ENCODE peak calls at places on chromosomes 3 and 15, in four cellular contexts. One of them, this sample, is unnamed.

GRCh38 chr3:132641837-132642538 is 17.6 kb downstream of the ACAD11 start:
- DNase-seq in HCT116: peak
- DNase-seq in HepG2: peak
- DNase-seq in K562: peak
- DNase-seq in this sample: no peak

GRCh38 chr15:36844453-36845094 is 255.8 kb downstream of the MEIS2 start:
- DNase-seq in HCT116: no peak
- DNase-seq in HepG2: peak
- DNase-seq in K562: no peak
- DNase-seq in this sample: no peak

GRCh38 chr3:185422677-185423076 is 59.7 kb downstream of the MAP3K13 start:
- DNase-seq in HCT116: no peak
- DNase-seq in HepG2: no peak
- DNase-seq in K562: no peak
- DNase-seq in this sample: no peak

GRCh38 chr3:61118830-61119229 is 132.4 kb downstream of the FHIT start:
- DNase-seq in HCT116: no peak
- DNase-seq in HepG2: no peak
- DNase-seq in K562: no peak
- DNase-seq in this sample: no peak

GRCh38 chr3:63519426-63519825 is 133.0 kb upstream of the SNTN start:
- DNase-seq in HCT116: no peak
- DNase-seq in HepG2: no peak
- DNase-seq in K562: no peak
- DNase-seq in this sample: no peak

GRCh38 chr15:72037321-72037720 is 80.6 kb downstream of the MYO9A start:
- DNase-seq in HCT116: peak
- DNase-seq in HepG2: peak
- DNase-seq in K562: no peak
- DNase-seq in this sample: peak

GRCh38 chr3:158845748-158846350 is 44.0 kb downstream of the MFSD1 start:
- DNase-seq in HCT116: peak
- DNase-seq in HepG2: peak
- DNase-seq in K562: peak
- DNase-seq in this sample: no peak

GRCh38 chr15:69758810-69759410 is 306.3 kb downstream of the RPLP1 start:
- DNase-seq in HCT116: no peak
- DNase-seq in HepG2: no peak
- DNase-seq in K562: peak
- DNase-seq in this sample: no peak

GRCh38 chr3:38354588-38355344 is 8.2 kb downstream of the XYLB start:
- DNase-seq in HCT116: no peak
- DNase-seq in HepG2: no peak
- DNase-seq in K562: peak
- DNase-seq in this sample: no peak

GRCh38 chr15:50906954-50907865 is 1.3 kb upstream of the AP4E1 start:
- DNase-seq in HCT116: no peak
- DNase-seq in HepG2: peak
- DNase-seq in K562: peak
- DNase-seq in this sample: no peak

GRCh38 chr3:65883614-65884013 is 155.1 kb downstream of the MAGI1 start:
- DNase-seq in HCT116: no peak
- DNase-seq in HepG2: peak
- DNase-seq in K562: no peak
- DNase-seq in this sample: no peak

GRCh38 chr3:47370887-47371697 is 9.7 kb upstream of the PTPN23 start:
- DNase-seq in HCT116: no peak
- DNase-seq in HepG2: no peak
- DNase-seq in K562: peak
- DNase-seq in this sample: no peak

GRCh38 chr15:86231864-86232801 is 152.5 kb downstream of the AGBL1 start:
- DNase-seq in HCT116: no peak
- DNase-seq in HepG2: peak
- DNase-seq in K562: peak
- DNase-seq in this sample: no peak

GRCh38 chr15:74781673-74782595 is at the start of gene CSK:
- DNase-seq in HCT116: no peak
- DNase-seq in HepG2: no peak
- DNase-seq in K562: peak
- DNase-seq in this sample: no peak

GRCh38 chr3:89270201-89270600 is 162.8 kb downstream of the EPHA3 start:
- DNase-seq in HCT116: no peak
- DNase-seq in HepG2: no peak
- DNase-seq in K562: no peak
- DNase-seq in this sample: no peak

GRCh38 chr15:79209116-79209515 is 73.4 kb upstream of the ANKRD34C start:
- DNase-seq in HCT116: no peak
- DNase-seq in HepG2: peak
- DNase-seq in K562: no peak
- DNase-seq in this sample: no peak

GRCh38 chr3:119580148-119580760 is 962 bp downstream of the ADPRH start:
- DNase-seq in HCT116: no peak
- DNase-seq in HepG2: no peak
- DNase-seq in K562: no peak
- DNase-seq in this sample: no peak

GRCh38 chr3:16647668-16648067 is 42.4 kb upstream of the DAZL start:
- DNase-seq in HCT116: no peak
- DNase-seq in HepG2: no peak
- DNase-seq in K562: no peak
- DNase-seq in this sample: no peak

GRCh38 chr15:33068007-33068441 is 126.5 kb downstream of the FMN1 start:
- DNase-seq in HCT116: no peak
- DNase-seq in HepG2: peak
- DNase-seq in K562: no peak
- DNase-seq in this sample: no peak

GRCh38 chr3:184338538-184338945 is 1.1 kb downstream of the FAM131A start:
- DNase-seq in HCT116: no peak
- DNase-seq in HepG2: no peak
- DNase-seq in K562: no peak
- DNase-seq in this sample: no peak

GRCh38 chr3:189195302-189195701 is 23.5 kb downstream of the TPRG1 start:
- DNase-seq in HCT116: no peak
- DNase-seq in HepG2: peak
- DNase-seq in K562: no peak
- DNase-seq in this sample: no peak
- TF ChIP-seq TCF7L2 in HCT116: no peak
- TF ChIP-seq TCF7L2 in HepG2: no peak
- TF ChIP-seq TCF7L2 in K562: no peak
- TF ChIP-seq TCF7L2 in this sample: no peak

GRCh38 chr3:14063152-14063551 is 61.5 kb downstream of the CHCHD4 start:
- DNase-seq in HCT116: no peak
- DNase-seq in HepG2: no peak
- DNase-seq in K562: no peak
- DNase-seq in this sample: no peak
- TF ChIP-seq REST in HCT116: no peak
- TF ChIP-seq REST in HepG2: no peak
- TF ChIP-seq REST in K562: no peak
- TF ChIP-seq REST in this sample: no peak

DNA sequence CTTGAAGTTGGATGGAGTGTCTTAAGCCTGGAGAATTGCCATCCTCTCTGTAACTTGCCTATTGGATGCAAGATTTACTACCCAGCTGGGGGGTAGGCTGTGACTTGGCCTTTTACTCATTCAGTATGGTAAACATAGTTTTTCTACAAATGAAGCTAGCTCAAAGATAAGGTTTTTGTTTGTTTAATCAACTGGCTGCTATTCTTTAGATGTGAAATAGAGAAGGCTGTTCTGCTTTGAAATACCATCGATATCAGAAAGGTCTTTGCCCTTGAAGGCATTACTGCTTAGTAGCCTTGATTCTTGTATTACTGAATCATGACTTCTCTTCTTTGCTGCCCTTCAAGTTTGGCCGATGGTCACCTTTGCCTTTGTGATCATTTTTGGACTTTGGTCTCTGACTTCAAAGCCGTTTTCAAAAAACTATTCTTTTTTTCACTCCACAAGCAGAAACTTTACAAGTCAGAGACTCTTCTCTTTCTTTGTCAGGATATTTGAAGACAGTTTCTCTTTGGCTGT is 83.1 kb downstream of the GAP43 start:
- DNase-seq in HCT116: no peak
- DNase-seq in HepG2: peak
- DNase-seq in K562: no peak
- DNase-seq in this sample: no peak
- H3K27ac ChIP-seq in HCT116: no peak
- H3K27ac ChIP-seq in HepG2: peak
- H3K27ac ChIP-seq in K562: no peak
- H3K27ac ChIP-seq in this sample: no peak

GRCh38 chr3:125351814-125352456 is 23.2 kb downstream of the ZNF148 start:
- DNase-seq in HCT116: no peak
- DNase-seq in HepG2: no peak
- DNase-seq in K562: peak
- DNase-seq in this sample: no peak
- TF ChIP-seq TCF7L2 in HCT116: no peak
- TF ChIP-seq TCF7L2 in HepG2: no peak
- TF ChIP-seq TCF7L2 in K562: no peak
- TF ChIP-seq TCF7L2 in this sample: no peak

DNA sequence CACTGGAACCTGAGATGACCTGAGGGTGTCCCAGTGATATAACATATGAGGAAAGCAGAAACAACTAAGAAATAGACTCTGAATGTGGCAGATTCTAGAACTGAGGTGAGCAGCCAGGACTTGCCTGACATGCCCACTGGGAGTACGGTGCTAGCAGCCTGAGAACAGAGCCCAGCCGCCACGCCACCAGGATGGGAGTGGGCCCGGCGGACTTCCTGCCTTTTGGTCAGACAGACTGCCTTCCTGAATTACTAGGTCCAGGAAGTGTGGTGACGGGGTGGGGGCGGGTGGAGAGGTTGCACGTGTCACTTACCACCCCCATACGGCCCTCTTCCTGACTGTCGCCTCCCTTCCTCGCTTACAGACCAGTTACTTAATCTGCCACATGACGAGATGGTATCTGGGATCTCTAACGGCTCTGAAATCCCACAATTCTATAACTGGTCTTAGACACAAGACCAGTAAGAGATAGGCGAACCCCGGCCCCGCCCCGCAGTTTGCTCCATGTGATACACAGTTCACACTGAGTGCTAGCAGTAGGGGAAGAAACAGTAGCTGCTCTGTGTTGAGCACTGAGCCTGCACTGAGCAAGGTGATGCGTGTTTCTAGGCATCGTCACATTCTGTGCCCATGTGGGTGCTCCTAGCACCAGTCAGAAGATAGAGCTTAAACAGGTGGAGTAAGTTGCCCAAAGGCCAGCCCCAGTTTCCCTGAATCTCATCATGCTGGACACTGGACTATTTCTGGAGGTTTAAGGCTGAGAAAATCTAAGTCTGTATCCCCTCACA is 95.7 kb downstream of the CPN2 start:
- DNase-seq in HCT116: no peak
- DNase-seq in HepG2: peak
- DNase-seq in K562: peak
- DNase-seq in this sample: no peak
- TF ChIP-seq REST in HCT116: no peak
- TF ChIP-seq REST in HepG2: no peak
- TF ChIP-seq REST in K562: peak
- TF ChIP-seq REST in this sample: no peak

This sample was measured in Panc1.